ENCODE peak calls at places on chromosomes 2 and 18, in nine cellular contexts. A is lower lobe of right lung, K is PC-3, W is AG04450, L is heart right ventricle, U is mammary epithelial cell, T is GM12878, I is left ventricle myocardium inferior, R is breast epithelium. P is an unnamed sample. For H3K27me3, the result is how much of the 10 kb centered on the place peaks cover.

GRCh38 chr2:188884051-188884450 is 90.1 kb upstream of the COL3A1 start:
- DNase-seq in A (no peak), K (no peak), W (peak), L (no peak), U (no peak), T (no peak), I (no peak), R (no peak), P (no peak)

GRCh38 chr18:32891797-32892196 is 119.0 kb upstream of the KLHL14 start:
- DNase-seq in A (no peak), K (no peak), W (no peak), L (no peak), U (no peak), T (no peak), I (no peak), R (no peak), P (no peak)

GRCh38 chr2:196404276-196404675 is 232.9 kb upstream of the STK17B start:
- DNase-seq in A (no peak), K (no peak), W (no peak), L (no peak), U (no peak), T (no peak), I (no peak), R (no peak), P (no peak)

GRCh38 chr2:191862371-191862770 is 15.5 kb upstream of the CAVIN2 start:
- DNase-seq in A (no peak), K (peak), W (no peak), L (peak), U (no peak), T (no peak), I (no peak), R (no peak), P (no peak)

GRCh38 chr2:106516436-106516835 is 29.3 kb downstream of the CD8B2 start:
- DNase-seq in A (no peak), K (no peak), W (no peak), L (no peak), U (no peak), T (no peak), I (no peak), R (no peak), P (no peak)

GRCh38 chr18:50847192-50847591 is 27.4 kb upstream of the MRO start:
- DNase-seq in A (no peak), K (no peak), W (no peak), L (no peak), U (no peak), T (no peak), I (no peak), R (no peak), P (no peak)

GRCh38 chr2:124027182-124027581 is 2.1 kb downstream of the CNTNAP5 start:
- DNase-seq in A (no peak), K (peak), W (no peak), L (peak), U (peak), T (peak), I (no peak), R (no peak), P (no peak)

GRCh38 chr2:241866896-241867631 is 2.5 kb upstream of the RTP5 start:
- DNase-seq in A (no peak), K (no peak), W (no peak), L (no peak), U (no peak), T (no peak), I (peak), R (no peak), P (no peak)

GRCh38 chr2:150587547-150588209 is 100.2 kb upstream of the RND3 start:
- DNase-seq in A (no peak), K (no peak), W (no peak), L (no peak), U (no peak), T (no peak), I (no peak), R (no peak), P (no peak)

GRCh38 chr18:9753863-9754262 is 45.8 kb downstream of the RAB31 start:
- DNase-seq in A (no peak), K (no peak), W (no peak), L (no peak), U (peak), T (no peak), I (no peak), R (no peak), P (no peak)

GRCh38 chr2:236628981-236629605 is 59.5 kb downstream of the ACKR3 start:
- DNase-seq in A (no peak), K (no peak), W (no peak), L (no peak), U (no peak), T (no peak), I (no peak), R (no peak), P (no peak)

GRCh38 chr2:236626391-236627150 is 56.9 kb downstream of the ACKR3 start:
- DNase-seq in A (no peak), K (no peak), W (no peak), L (no peak), U (no peak), T (no peak), I (no peak), R (peak), P (no peak)

GRCh38 chr2:236628256-236628961 is 58.8 kb downstream of the ACKR3 start:
- DNase-seq in A (no peak), K (no peak), W (no peak), L (no peak), U (no peak), T (no peak), I (no peak), R (no peak), P (no peak)

GRCh38 chr2:236627193-236627592 is 57.6 kb downstream of the ACKR3 start:
- DNase-seq in A (no peak), K (no peak), W (no peak), L (no peak), U (no peak), T (no peak), I (no peak), R (peak), P (no peak)

DNA sequence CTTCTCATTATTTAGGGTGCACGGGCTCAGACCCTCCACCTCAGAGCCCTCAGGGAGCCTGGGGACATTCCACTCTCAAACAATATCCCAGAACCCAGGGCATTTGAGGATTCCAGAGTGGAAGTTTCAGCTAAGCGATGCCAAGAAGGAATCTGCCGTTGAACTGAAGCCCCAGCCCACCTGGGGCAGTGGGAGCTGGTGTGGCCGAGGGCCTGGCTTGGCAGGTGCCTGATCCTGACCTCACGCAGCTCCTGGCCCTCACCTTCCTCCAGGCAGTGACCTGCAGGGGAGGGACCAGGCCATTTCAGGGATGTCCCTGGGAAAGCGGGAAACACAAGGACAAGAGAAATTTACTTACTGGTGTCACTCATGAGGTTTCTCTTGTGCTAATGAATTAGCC is 58.2 kb downstream of the ACKR3 start:
- DNase-seq in A (no peak), K (no peak), W (no peak), L (no peak), U (no peak), T (no peak), I (no peak), R (no peak), P (no peak)
- H3K27ac ChIP-seq in A (no peak), K (no peak), W (no peak), L (no peak), U (no peak), T (no peak), I (no peak), R (no peak), P (no peak)

DNA sequence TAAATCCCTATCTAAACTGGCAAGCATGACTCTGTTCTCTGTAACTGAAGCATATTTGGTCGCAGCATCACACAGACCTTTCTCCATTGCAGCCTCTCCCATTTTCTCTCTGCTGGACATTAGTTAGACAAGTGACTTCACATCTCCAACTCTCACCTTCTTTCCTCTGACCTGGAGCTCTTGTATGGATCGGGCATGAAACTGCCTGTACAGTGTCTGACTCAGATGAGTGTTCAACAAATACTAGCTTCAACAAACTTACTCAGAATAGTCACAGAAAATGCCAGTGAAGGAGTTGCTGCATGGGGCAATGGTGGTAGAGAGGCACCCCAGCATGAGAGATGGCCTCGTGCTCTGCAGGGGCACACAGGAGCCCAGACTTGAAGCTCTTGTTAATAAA is 104.7 kb upstream of the COPS8 start:
- DNase-seq in A (no peak), K (no peak), W (no peak), L (no peak), U (peak), T (no peak), I (no peak), R (no peak), P (no peak)
- H3K27me3 ChIP-seq in A (under half), K (under half), W (under half), L (under half), U (under half), T (under half), I (under half), R (under half), P (under half)

DNA sequence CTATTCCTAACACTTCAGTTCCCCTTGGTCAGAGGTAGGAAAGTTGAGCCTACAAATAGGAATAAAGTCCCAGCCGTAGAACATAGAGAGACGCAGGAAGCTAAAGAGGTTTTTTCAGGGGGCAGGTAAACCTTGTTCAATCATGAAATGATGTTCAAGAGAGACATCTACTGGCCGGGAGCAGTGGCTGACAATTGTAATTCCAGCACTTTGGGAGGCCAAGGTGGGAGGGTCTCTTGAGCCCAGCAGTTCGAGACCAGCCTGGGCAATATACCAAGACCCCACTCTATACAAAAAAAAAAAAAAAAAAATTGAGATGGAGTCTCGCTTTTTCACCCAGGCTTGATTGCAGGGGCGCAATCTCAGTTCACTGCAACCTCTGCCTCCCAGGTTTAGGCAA is 66.7 kb upstream of the DNAJC10 start:
- DNase-seq in A (no peak), K (peak), W (no peak), L (peak), U (no peak), T (no peak), I (no peak), R (no peak), P (no peak)
- TF ChIP-seq CTCF in A (no peak), K (peak), W (peak), L (no peak), U (peak), T (peak), I (peak), R (no peak), P (no peak)

GRCh38 chr18:26710460-26711096 is 154.9 kb downstream of the AQP4 start:
- DNase-seq in A (no peak), K (no peak), W (no peak), L (no peak), U (no peak), T (peak), I (no peak), R (no peak), P (no peak)

GRCh38 chr18:26717123-26717522 is 148.4 kb downstream of the AQP4 start:
- DNase-seq in A (no peak), K (no peak), W (no peak), L (no peak), U (no peak), T (no peak), I (no peak), R (no peak), P (no peak)

GRCh38 chr18:26709897-26710296 is 155.6 kb downstream of the AQP4 start:
- DNase-seq in A (no peak), K (no peak), W (no peak), L (no peak), U (no peak), T (no peak), I (no peak), R (no peak), P (no peak)

GRCh38 chr18:26711806-26712205 is 153.7 kb downstream of the AQP4 start:
- DNase-seq in A (no peak), K (no peak), W (no peak), L (no peak), U (no peak), T (no peak), I (no peak), R (no peak), P (no peak)

DNA sequence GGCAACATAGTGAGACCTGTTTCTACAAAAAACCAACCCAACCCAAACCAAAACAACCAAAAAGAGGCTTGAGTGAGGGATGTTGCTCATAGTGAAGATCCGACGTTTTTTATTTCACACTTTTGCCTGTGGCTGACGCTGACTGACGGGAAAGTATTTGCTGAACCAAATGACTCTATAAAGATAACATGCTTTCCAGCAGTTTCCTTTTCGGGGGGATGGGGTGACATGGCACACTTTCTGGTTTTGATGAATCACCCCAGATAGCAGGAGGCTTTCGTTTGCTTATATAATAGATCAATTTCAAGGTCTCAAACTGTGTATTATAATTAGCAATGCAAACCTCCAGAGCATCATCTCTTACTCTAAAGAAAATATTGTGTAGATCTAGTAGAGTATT is 150.8 kb downstream of the AQP4 start:
- DNase-seq in A (no peak), K (no peak), W (no peak), L (no peak), U (no peak), T (no peak), I (no peak), R (no peak), P (no peak)
- H3K27ac ChIP-seq in A (no peak), K (no peak), W (no peak), L (no peak), U (no peak), T (no peak), I (no peak), R (no peak), P (no peak)

GRCh38 chr2:47903781-47904447 is 2.4 kb downstream of the FBXO11 start:
- DNase-seq in A (no peak), K (peak), W (no peak), L (no peak), U (no peak), T (no peak), I (no peak), R (no peak), P (no peak)

GRCh38 chr2:47907097-47907781 is 941 bp upstream of the FBXO11 start:
- DNase-seq in A (peak), K (peak), W (no peak), L (peak), U (no peak), T (no peak), I (no peak), R (no peak), P (peak)

GRCh38 chr2:47906261-47907096 is at the start of gene FBXO11:
- DNase-seq in A (peak), K (peak), W (peak), L (peak), U (peak), T (peak), I (peak), R (peak), P (peak)

GRCh38 chr2:47905454-47906260 is 641 bp downstream of the FBXO11 start:
- DNase-seq in A (peak), K (peak), W (no peak), L (peak), U (no peak), T (no peak), I (peak), R (peak), P (peak)

GRCh38 chr2:47904903-47905453 is 1.3 kb downstream of the FBXO11 start:
- DNase-seq in A (peak), K (no peak), W (no peak), L (peak), U (peak), T (no peak), I (peak), R (no peak), P (peak)
- H3K27me3 ChIP-seq in A (under half), K (under half), W (under half), L (under half), U (under half), T (under half), I (under half), R (under half), P (under half)

DNA sequence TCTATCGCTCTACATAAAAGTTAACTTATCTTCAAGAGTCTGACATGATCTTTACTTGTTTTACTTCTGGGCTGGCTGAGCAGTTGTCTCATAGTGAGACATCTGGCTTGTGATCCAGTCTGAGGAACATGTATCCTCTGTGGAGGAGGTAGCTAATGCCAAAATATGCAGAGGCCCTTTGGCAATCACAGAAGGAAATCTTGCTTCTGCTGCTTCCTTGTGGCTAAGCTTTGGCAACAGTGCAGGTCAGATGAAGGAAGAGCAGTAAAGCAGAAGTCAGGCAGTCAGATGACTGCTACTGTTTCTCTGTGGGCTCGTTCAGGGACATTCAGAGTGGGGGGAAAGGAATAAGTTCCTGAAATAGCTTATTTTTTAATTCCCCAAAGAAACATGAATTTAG is 22.3 kb downstream of the DOK1 start:
- DNase-seq in A (no peak), K (no peak), W (peak), L (peak), U (peak), T (no peak), I (no peak), R (no peak), P (no peak)
- TF ChIP-seq CTCF in A (no peak), K (no peak), W (peak), L (no peak), U (no peak), T (no peak), I (no peak), R (no peak), P (no peak)

GRCh38 chr18:34976084-34976483 is 65.1 kb upstream of the MAPRE2 start:
- DNase-seq in A (no peak), K (no peak), W (no peak), L (peak), U (no peak), T (no peak), I (no peak), R (no peak), P (no peak)
- H3K27ac ChIP-seq in A (no peak), K (no peak), W (no peak), L (peak), U (no peak), T (no peak), I (peak), R (no peak), P (no peak)

DNA sequence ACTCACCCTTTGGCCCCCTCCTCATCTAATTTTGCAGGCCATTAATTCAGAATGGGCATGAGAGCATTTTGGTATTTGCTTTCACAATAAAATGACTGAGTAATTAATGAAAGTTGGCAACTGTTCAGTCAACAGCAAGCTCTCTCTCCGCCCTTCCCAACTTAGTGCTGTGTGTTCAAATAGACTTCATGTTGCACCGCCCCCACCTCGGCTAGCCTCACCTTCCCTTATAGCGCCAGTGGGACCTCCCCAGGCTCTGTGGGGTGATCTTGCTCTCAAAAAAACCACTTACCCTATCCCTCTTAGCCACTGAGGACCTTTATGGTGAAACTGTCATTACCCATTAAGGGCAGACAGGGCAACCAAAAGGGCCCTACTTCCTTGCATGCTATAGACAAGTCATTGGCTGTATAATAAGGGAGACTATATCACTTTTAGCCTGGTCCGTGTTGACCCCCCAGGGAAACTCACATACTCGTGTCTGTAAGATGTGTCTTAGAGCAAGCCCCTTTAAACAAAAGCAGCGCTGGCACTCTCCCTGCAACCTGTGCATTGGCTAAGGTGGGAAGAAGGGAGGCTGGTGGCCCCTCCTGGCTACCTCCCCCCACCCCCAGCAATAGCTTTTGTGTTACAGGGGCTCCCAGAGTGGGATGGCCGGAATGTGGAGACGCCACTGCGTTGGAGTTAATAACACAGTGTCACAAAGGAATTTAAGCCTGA is 15.2 kb downstream of the EN1 start:
- DNase-seq in A (no peak), K (no peak), W (no peak), L (no peak), U (no peak), T (no peak), I (no peak), R (no peak), P (no peak)
- H3K27me3 ChIP-seq in A (half or more), K (under half), W (half or more), L (half or more), U (under half), T (under half), I (half or more), R (half or more), P (half or more)

DNA sequence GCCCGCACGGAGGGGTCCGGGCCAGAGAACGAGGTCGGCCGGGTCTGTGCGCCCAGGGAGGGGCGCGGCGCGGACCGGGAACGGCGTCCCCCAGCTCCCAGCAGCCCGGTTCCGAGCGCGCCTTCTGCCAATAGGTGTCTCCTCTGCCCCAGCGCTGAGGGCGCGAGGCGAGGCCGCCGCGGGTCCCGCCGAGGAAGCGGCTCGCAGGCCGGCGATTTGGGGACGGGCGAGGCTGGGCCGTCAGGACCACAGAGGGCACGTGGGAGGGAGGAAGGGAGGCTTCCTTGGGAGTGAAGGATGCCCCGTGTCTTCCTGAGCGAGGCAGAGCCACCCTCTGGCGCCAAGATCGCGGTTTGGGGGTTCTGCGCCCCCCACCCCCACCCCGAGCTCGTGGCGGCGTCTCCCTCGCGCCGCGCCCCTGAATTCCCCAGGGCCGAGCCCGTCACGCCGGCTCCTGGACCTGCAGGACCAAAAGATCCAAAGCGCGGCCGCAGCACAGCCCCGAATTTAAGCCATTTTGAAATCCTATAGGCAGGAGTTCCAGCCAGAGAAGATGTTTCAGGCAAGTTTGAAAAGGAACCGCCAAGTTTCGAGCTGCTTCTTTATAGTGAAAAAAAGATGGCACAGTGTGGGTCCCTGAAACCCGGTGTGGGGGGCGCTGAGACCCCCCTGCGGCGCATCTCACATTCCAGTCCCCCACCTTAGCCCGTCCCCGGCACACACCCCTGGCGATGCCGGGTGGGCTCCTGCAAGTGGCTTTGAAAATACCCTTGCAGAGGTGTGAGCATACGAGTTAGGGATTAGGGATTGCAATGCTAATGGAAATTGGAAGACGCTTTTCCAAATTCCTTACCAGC is 929 bp downstream of the NFATC1 start:
- DNase-seq in A (peak), K (peak), W (no peak), L (peak), U (peak), T (no peak), I (peak), R (no peak), P (no peak)
- TF ChIP-seq CTCF in A (no peak), K (no peak), W (no peak), L (no peak), U (no peak), T (peak), I (peak), R (no peak), P (peak)

P was measured in CD4-positive, alpha-beta T cell.